ENCODE peak calls at places on chromosomes 6 and 20, in six cellular contexts. U is GM12878, J is HepG2, D is K562, A is HCT116, F is SK-N-SH. I is an unnamed sample.

GRCh38 chr20:45322952-45323383 is 14.9 kb upstream of the MATN4 start:
- DNase-seq in D (no peak), F (no peak), J (peak; percentile 86), U (no peak), A (peak; percentile 31), I (no peak)

GRCh38 chr20:50467618-50468373 is 42.4 kb upstream of the PTPN1 start:
- DNase-seq in D (peak; percentile 81), J (peak; percentile 77), A (peak; percentile 73), F (peak; percentile 57), U (no peak), I (no peak)

GRCh38 chr6:76697585-76697984 is 625.1 kb upstream of the IMPG1 start:
- DNase-seq in F (peak; percentile 1), D (no peak), U (no peak), J (no peak), A (peak; percentile 61), I (no peak)

GRCh38 chr6:43871933-43872332 is 101.9 kb downstream of the VEGFA start:
- DNase-seq in U (no peak), D (no peak), A (no peak), J (no peak), F (no peak), I (no peak)

GRCh38 chr6:10272591-10272990 is 142.3 kb downstream of the TFAP2A start:
- DNase-seq in A (no peak), U (no peak), J (no peak), F (no peak), D (no peak), I (no peak)

GRCh38 chr6:133682506-133683290 is 206.2 kb upstream of the TCF21 start:
- DNase-seq in D (no peak), F (no peak), J (no peak), A (no peak), U (no peak), I (no peak)

GRCh38 chr20:49989234-49990065 is 6.7 kb downstream of the SNAI1 start:
- DNase-seq in J (no peak), D (no peak), A (no peak), U (no peak), F (peak; percentile 71), I (no peak)

GRCh38 chr20:62533591-62534495 is 58.0 kb upstream of the GATA5 start:
- DNase-seq in J (no peak), D (peak; percentile 96), F (no peak), A (no peak), U (no peak), I (no peak)

GRCh38 chr20:39879296-39879695 is 809.7 kb downstream of the MAFB start:
- DNase-seq in U (no peak), A (no peak), J (no peak), D (no peak), F (no peak), I (no peak)

GRCh38 chr6:158654960-158655485 is 5.2 kb downstream of the SYTL3 start:
- DNase-seq in F (no peak), U (no peak), J (no peak), A (no peak), D (no peak), I (no peak)

GRCh38 chr20:57124800-57125399 is 141.5 kb downstream of the BMP7 start:
- DNase-seq in U (peak; percentile 2), F (no peak), A (no peak), D (no peak), J (no peak), I (no peak)

GRCh38 chr6:56693246-56693607 is 50.5 kb upstream of the DST start:
- DNase-seq in F (no peak), A (no peak), U (no peak), D (no peak), J (peak; percentile 75), I (no peak)

GRCh38 chr6:99559056-99559455 is 9.4 kb downstream of the CCNC start:
- DNase-seq in J (no peak), D (no peak), A (no peak), U (no peak), F (no peak), I (no peak)

GRCh38 chr6:44401138-44401537 is 13.6 kb downstream of the CDC5L start:
- DNase-seq in D (no peak), J (no peak), U (no peak), F (no peak), A (no peak), I (no peak)

GRCh38 chr6:113927001-113927400 is 43.9 kb downstream of the HDAC2 start:
- DNase-seq in U (no peak), J (no peak), D (no peak), F (no peak), A (no peak), I (no peak)

GRCh38 chr6:18242062-18242851 is 22.1 kb downstream of the DEK start:
- DNase-seq in A (peak; percentile 72), D (no peak), F (no peak), J (peak; percentile 62), U (no peak), I (no peak)

GRCh38 chr6:157535354-157536217 is 154.6 kb downstream of the ZDHHC14 start:
- DNase-seq in D (no peak), J (peak; percentile 86), F (no peak), A (peak; percentile 72), U (peak; percentile 71), I (peak; percentile 18)

GRCh38 chr6:46042355-46042999 is 26.8 kb upstream of the CLIC5 start:
- DNase-seq in J (peak; percentile 27), U (no peak), A (peak; percentile 58), D (peak; percentile 40), F (peak; percentile 8), I (no peak)

GRCh38 chr6:31574106-31575061 is 981 bp upstream of the TNF start:
- DNase-seq in F (no peak), A (no peak), D (no peak), J (no peak), U (no peak), I (no peak)

GRCh38 chr6:25959890-25960531 is 2.6 kb upstream of the TRIM38 start:
- DNase-seq in A (no peak), F (no peak), J (no peak), D (no peak), U (no peak), I (no peak)

GRCh38 chr20:19868383-19868782 is 110.3 kb downstream of the RIN2 start:
- DNase-seq in D (no peak), U (no peak), A (no peak), F (no peak), J (no peak), I (no peak)

GRCh38 chr6:152093711-152094110 is 286.2 kb downstream of the ESR1 start:
- DNase-seq in D (no peak), U (no peak), A (no peak), F (no peak), J (no peak), I (no peak)

GRCh38 chr6:63904844-63905243 is 269.2 kb downstream of the PHF3 start:
- DNase-seq in D (no peak), J (no peak), U (no peak), A (no peak), F (no peak), I (no peak)

GRCh38 chr20:50895111-50895830 is 36.0 kb downstream of the ADNP start:
- DNase-seq in J (peak; percentile 86), D (no peak), U (no peak), A (no peak), F (no peak), I (no peak)

GRCh38 chr20:29079769-29080690 is 2177.4 kb upstream of the DEFB115 start:
- DNase-seq in F (peak; percentile 87), A (no peak), U (no peak), J (peak; percentile 84), D (peak; percentile 64), I (peak; percentile 68)

DNA sequence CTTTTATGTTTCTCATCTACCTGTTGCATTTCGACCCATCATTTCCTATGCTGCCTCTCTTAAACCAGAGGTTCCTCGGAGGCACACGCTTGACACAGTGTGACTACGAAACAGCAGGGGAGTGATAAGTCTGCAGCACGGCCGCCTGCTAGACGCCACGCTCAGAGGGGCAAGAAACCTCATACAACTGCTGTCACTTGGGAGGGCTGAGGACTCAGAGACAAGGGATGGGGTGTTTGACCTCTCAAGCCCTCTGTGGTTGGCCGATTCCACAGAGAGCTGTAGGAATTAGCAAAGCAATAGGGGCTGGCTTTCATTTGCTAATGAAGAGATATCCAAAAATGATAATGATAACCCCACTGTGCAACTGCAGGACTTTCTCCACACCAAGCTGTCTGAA is 372.5 kb downstream of the ZFAND3 start:
- DNase-seq in U (no peak), J (no peak), F (no peak), A (no peak), D (no peak), I (no peak)
- TF ChIP-seq SIN3A in U (no peak), J (no peak), F (no peak), A (no peak), D (no peak), I (no peak)

GRCh38 chr6:15907914-15908518 is 220.9 kb upstream of the MYLIP start:
- DNase-seq in A (no peak), F (peak; percentile 36), U (no peak), D (peak; percentile 89), J (no peak), I (no peak)

GRCh38 chr6:15909290-15910070 is 219.4 kb upstream of the MYLIP start:
- DNase-seq in U (no peak), J (no peak), F (no peak), D (no peak), A (no peak), I (no peak)

GRCh38 chr6:15911753-15912504 is 217.0 kb upstream of the MYLIP start:
- DNase-seq in F (no peak), D (no peak), A (no peak), J (no peak), U (no peak), I (no peak)

GRCh38 chr6:15906393-15906976 is 222.4 kb upstream of the MYLIP start:
- DNase-seq in U (no peak), J (no peak), F (no peak), D (no peak), A (no peak), I (no peak)

GRCh38 chr6:15908871-15909270 is 220.0 kb upstream of the MYLIP start:
- DNase-seq in J (no peak), A (no peak), D (no peak), F (no peak), U (no peak), I (no peak)
- TF ChIP-seq SIN3A in J (no peak), A (no peak), D (no peak), F (no peak), U (no peak), I (no peak)

GRCh38 chr6:89037156-89037900 is 43.2 kb upstream of the PNRC1 start:
- DNase-seq in U (no peak), D (no peak), F (no peak), A (no peak), J (no peak), I (no peak)

GRCh38 chr6:89028774-89029173 is 51.8 kb upstream of the PNRC1 start:
- DNase-seq in U (no peak), F (no peak), A (no peak), J (no peak), D (no peak), I (no peak)

GRCh38 chr6:89034586-89035251 is 45.8 kb upstream of the PNRC1 start:
- DNase-seq in D (no peak), J (peak; percentile 67), U (no peak), A (no peak), F (no peak), I (no peak)

GRCh38 chr6:89035252-89036106 is 45.1 kb upstream of the PNRC1 start:
- DNase-seq in A (no peak), U (no peak), J (peak; percentile 73), F (no peak), D (peak; percentile 18), I (peak; percentile 22)

GRCh38 chr6:89032599-89032998 is 48.0 kb upstream of the PNRC1 start:
- DNase-seq in U (no peak), D (no peak), F (no peak), J (no peak), A (no peak), I (no peak)
- TF ChIP-seq SIN3A in U (no peak), D (no peak), F (no peak), J (no peak), A (no peak), I (no peak)

GRCh38 chr6:141097471-141097870 is 1035.3 kb upstream of the GJE1 start:
- DNase-seq in F (no peak), J (no peak), D (no peak), U (no peak), A (no peak), I (no peak)
- TF ChIP-seq SIN3A in F (no peak), J (no peak), D (no peak), U (no peak), A (no peak), I (no peak)

I was measured in Panc1.